ENCODE peak calls at places on chromosome 15, in six cellular contexts. I is RPMI8226, P is ovary, Z is left cardiac atrium, S is GOT3, E is GM13977. C is an unnamed sample.

GRCh38 chr15:63299981-63300575 is 22.7 kb downstream of the APH1B start:
- DNase-seq in I (no peak), P (no peak), Z (no peak), S (no peak), E (no peak), C (no peak)

GRCh38 chr15:44775923-44776322 is 39.6 kb downstream of the TRIM69 start:
- DNase-seq in I (peak), P (no peak), Z (no peak), S (no peak), E (no peak), C (peak)

GRCh38 chr15:101397521-101398003 is 91.9 kb downstream of the PCSK6 start:
- DNase-seq in I (no peak), P (no peak), Z (no peak), S (no peak), E (no peak), C (no peak)

GRCh38 chr15:35167675-35168074 is 82.6 kb upstream of the NANOGP8 start:
- DNase-seq in I (no peak), P (no peak), Z (no peak), S (no peak), E (no peak), C (no peak)

GRCh38 chr15:98241032-98241554 is 280.6 kb downstream of the ARRDC4 start:
- DNase-seq in I (no peak), P (no peak), Z (no peak), S (no peak), E (no peak), C (no peak)

GRCh38 chr15:75181780-75182179 is 19.9 kb upstream of the C15orf39 start:
- DNase-seq in I (no peak), P (peak), Z (no peak), S (no peak), E (no peak), C (no peak)

GRCh38 chr15:77981281-77982126 is 96.0 kb downstream of the TBC1D2B start:
- DNase-seq in I (no peak), P (no peak), Z (no peak), S (no peak), E (no peak), C (no peak)

GRCh38 chr15:71806452-71806931 is 3.9 kb upstream of the NR2E3 start:
- DNase-seq in I (peak), P (no peak), Z (no peak), S (no peak), E (no peak), C (no peak)

GRCh38 chr15:52370010-52370409 is 74.4 kb upstream of the MYO5C start:
- DNase-seq in I (no peak), P (no peak), Z (no peak), S (no peak), E (no peak), C (no peak)

GRCh38 chr15:88744548-88745020 is 58.7 kb upstream of the ACAN start:
- DNase-seq in I (no peak), P (no peak), Z (no peak), S (no peak), E (no peak), C (no peak)